ENCODE peak calls at places on chromosomes 2 and 18, in five cellular contexts. A is ovary, P is HepG2, J is pancreas, G is neuronal stem cell. V is an unnamed sample. For H3K36me3 and H3K4me1, the result is how much of the 10 kb centered on the place peaks cover.

GRCh38 chr18:23134780-23135678 is at the start of gene CABLES1:
- DNase-seq in A (peak), P (peak), J (peak), G (peak), V (peak)

GRCh38 chr2:201860541-201861154 is 54.3 kb downstream of the CDK15 start:
- DNase-seq in A (peak), P (peak), J (no peak), G (peak), V (peak)

GRCh38 chr2:19802088-19802806 is 99.5 kb downstream of the TTC32 start:
- DNase-seq in A (no peak), P (no peak), J (no peak), G (no peak), V (no peak)

GRCh38 chr18:11407900-11408299 is 201.5 kb upstream of the SLC35G4 start:
- DNase-seq in A (no peak), P (no peak), J (no peak), G (no peak), V (no peak)

GRCh38 chr2:120543899-120544298 is 191.8 kb upstream of the GLI2 start:
- DNase-seq in A (no peak), P (no peak), J (no peak), G (no peak), V (no peak)

GRCh38 chr2:98502556-98503335 is 58.1 kb downstream of the INPP4A start:
- DNase-seq in A (no peak), P (no peak), J (no peak), G (peak), V (peak)

GRCh38 chr18:54181856-54182612 is 42.4 kb downstream of the MBD2 start:
- DNase-seq in A (no peak), P (no peak), J (no peak), G (no peak), V (no peak)

GRCh38 chr2:240959214-240959940 is 39.0 kb upstream of the SNED1 start:
- DNase-seq in A (peak), P (no peak), J (peak), G (no peak), V (peak)

GRCh38 chr2:207589143-207589542 is 36.1 kb downstream of the METTL21A start:
- DNase-seq in A (no peak), P (no peak), J (no peak), G (no peak), V (no peak)

GRCh38 chr2:190860985-190861721 is 19.5 kb upstream of the GLS start:
- DNase-seq in A (no peak), P (no peak), J (no peak), G (no peak), V (peak)

GRCh38 chr2:236682651-236683422 is 113.2 kb downstream of the ACKR3 start:
- DNase-seq in A (no peak), P (no peak), J (no peak), G (no peak), V (no peak)

GRCh38 chr2:6896930-6897759 is 19.6 kb downstream of the RSAD2 start:
- DNase-seq in A (no peak), P (peak), J (no peak), G (no peak), V (no peak)

GRCh38 chr18:23887035-23887434 is 127.5 kb upstream of the TTC39C start:
- DNase-seq in A (no peak), P (no peak), J (no peak), G (no peak), V (no peak)

GRCh38 chr18:3177902-3178687 is 41.7 kb downstream of the MYOM1 start:
- DNase-seq in A (no peak), P (no peak), J (no peak), G (no peak), V (no peak)

GRCh38 chr2:47076586-47077441 is 78.3 kb downstream of the STPG4 start:
- DNase-seq in A (no peak), P (peak), J (peak), G (no peak), V (peak)

GRCh38 chr18:770583-770961 is 41.5 kb downstream of the YES1 start:
- DNase-seq in A (no peak), P (peak), J (no peak), G (no peak), V (peak)

GRCh38 chr2:223187256-223187655 is 135.3 kb downstream of the KCNE4 start:
- DNase-seq in A (no peak), P (no peak), J (no peak), G (no peak), V (no peak)

GRCh38 chr2:230868947-230869690 is 4.4 kb downstream of the ITM2C start:
- DNase-seq in A (no peak), P (no peak), J (no peak), G (no peak), V (no peak)

GRCh38 chr18:55078289-55078916 is 119.1 kb upstream of the CCDC68 start:
- DNase-seq in A (no peak), P (no peak), J (no peak), G (no peak), V (no peak)

GRCh38 chr2:237705225-237705524 is 77.8 kb downstream of the LRRFIP1 start:
- DNase-seq in A (no peak), P (no peak), J (no peak), G (no peak), V (no peak)

GRCh38 chr2:19176172-19176852 is 182.1 kb downstream of the OSR1 start:
- DNase-seq in A (no peak), P (no peak), J (no peak), G (no peak), V (no peak)

GRCh38 chr18:58581265-58581664 is 47.6 kb downstream of the ALPK2 start:
- DNase-seq in A (no peak), P (no peak), J (no peak), G (no peak), V (peak)

GRCh38 chr2:64532030-64532429 is 7.9 kb downstream of the AFTPH start:
- DNase-seq in A (no peak), P (no peak), J (no peak), G (no peak), V (no peak)

GRCh38 chr2:233173115-233173514 is 78.4 kb upstream of the ATG16L1 start:
- DNase-seq in A (no peak), P (no peak), J (no peak), G (no peak), V (no peak)
- H3K36me3 ChIP-seq in A (under half), P (under half), J (under half), G (under half), V (under half)

GRCh38 chr18:26700728-26701127 is 152.4 kb upstream of the KCTD1 start:
- DNase-seq in A (no peak), P (no peak), J (no peak), G (no peak), V (no peak)

GRCh38 chr18:26702023-26702422 is 153.7 kb upstream of the KCTD1 start:
- DNase-seq in A (no peak), P (no peak), J (no peak), G (no peak), V (no peak)

GRCh38 chr18:26703170-26703933 is 155.0 kb upstream of the KCTD1 start:
- DNase-seq in A (no peak), P (no peak), J (no peak), G (no peak), V (no peak)

GRCh38 chr18:26697186-26697585 is 148.8 kb upstream of the KCTD1 start:
- DNase-seq in A (peak), P (no peak), J (no peak), G (no peak), V (no peak)

GRCh38 chr18:26700201-26700600 is 151.8 kb upstream of the KCTD1 start:
- DNase-seq in A (no peak), P (no peak), J (no peak), G (no peak), V (no peak)
- H3K4me1 ChIP-seq in A (under half), P (under half), J (under half), G (under half), V (under half)

DNA sequence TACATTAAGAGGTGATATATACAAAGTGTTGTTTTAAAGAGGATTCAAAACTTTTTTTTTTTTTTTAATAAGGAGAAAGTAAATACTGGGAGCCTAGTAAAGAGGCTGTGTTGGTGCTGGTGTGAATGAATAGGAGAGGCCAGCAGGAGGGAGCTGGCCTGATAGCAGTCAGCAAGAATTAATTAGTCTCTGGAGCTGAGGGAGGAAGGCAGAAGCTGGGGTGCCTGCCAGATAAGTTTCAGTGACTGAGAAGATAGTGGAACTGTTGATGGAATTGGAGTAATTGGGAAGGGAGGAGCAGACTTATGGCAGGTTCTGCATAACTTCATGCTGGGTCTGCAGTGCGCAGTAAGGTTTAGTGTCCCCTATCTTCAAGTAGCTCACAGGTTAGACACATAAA is 36.2 kb upstream of the SNORC start:
- DNase-seq in A (no peak), P (no peak), J (no peak), G (no peak), V (no peak)
- H3K36me3 ChIP-seq in A (under half), P (half or more), J (under half), G (under half), V (half or more)

GRCh38 chr2:218722419-218722818 is 11.8 kb downstream of the TTLL4 start:
- DNase-seq in A (no peak), P (no peak), J (no peak), G (no peak), V (no peak)
- H3K4me1 ChIP-seq in A (under half), P (under half), J (under half), G (under half), V (under half)